ENCODE peak calls at places on chromosomes 16 and 17, in seven cellular contexts. U is heart left ventricle, G is fibroblast of the aortic adventitia, E is IMR-90, K is fibroblast of mammary gland, C is AG10803, X is lower leg skin. W is an unnamed sample.

GRCh38 chr16:54507091-54507490 is 220.5 kb upstream of the IRX3 start:
- DNase-seq in U (no peak), G (peak; percentile 65), E (no peak), K (no peak), C (no peak), X (no peak), W (no peak)

GRCh38 chr17:29789186-29790170 is 140.6 kb downstream of the SSH2 start:
- DNase-seq in U (no peak), G (peak; percentile 49), E (no peak), K (no peak), C (peak; percentile 41), X (peak; percentile 26), W (peak; percentile 39)

GRCh38 chr17:83204230-83204725 is 124.9 kb downstream of the METRNL start:
- DNase-seq in U (no peak), G (no peak), E (no peak), K (no peak), C (peak; percentile 42), X (no peak), W (no peak)

GRCh38 chr16:55577888-55578287 is 11.4 kb downstream of the CAPNS2 start:
- DNase-seq in U (no peak), G (no peak), E (no peak), K (no peak), C (no peak), X (no peak), W (no peak)

GRCh38 chr16:24610421-24610765 is 71.0 kb downstream of the RBBP6 start:
- DNase-seq in U (peak; percentile 8), G (peak; percentile 17), E (peak; percentile 1), K (peak; percentile 27), C (peak; percentile 21), X (no peak), W (peak; percentile 12)

GRCh38 chr16:87472935-87473334 is 19.9 kb downstream of the ZCCHC14 start:
- DNase-seq in U (no peak), G (no peak), E (no peak), K (no peak), C (no peak), X (no peak), W (no peak)

GRCh38 chr17:16215965-16216316 is 607 bp upstream of the NCOR1 start:
- DNase-seq in U (no peak), G (no peak), E (no peak), K (peak; percentile 68), C (peak; percentile 52), X (no peak), W (peak; percentile 29)

GRCh38 chr16:11430601-11431317 is 85.5 kb downstream of the RMI2 start:
- DNase-seq in U (no peak), G (no peak), E (no peak), K (no peak), C (no peak), X (no peak), W (no peak)

GRCh38 chr17:863880-864279 is 81.7 kb downstream of the MRM3 start:
- DNase-seq in U (no peak), G (no peak), E (no peak), K (no peak), C (no peak), X (no peak), W (no peak)

GRCh38 chr17:63700528-63701441 is 860 bp upstream of the LIMD2 start:
- DNase-seq in U (peak; percentile 77), G (no peak), E (peak; percentile 29), K (peak; percentile 59), C (peak; percentile 54), X (no peak), W (no peak)

GRCh38 chr16:48101069-48101674 is 54.6 kb downstream of the ABCC12 start:
- DNase-seq in U (no peak), G (peak; percentile 25), E (no peak), K (no peak), C (no peak), X (no peak), W (peak; percentile 38)

GRCh38 chr16:10114411-10114810 is 67.8 kb downstream of the GRIN2A start:
- DNase-seq in U (no peak), G (no peak), E (no peak), K (peak; percentile 78), C (peak; percentile 69), X (no peak), W (no peak)

GRCh38 chr17:44235583-44235936 is 16.1 kb upstream of the UBTF start:
- DNase-seq in U (no peak), G (peak; percentile 23), E (peak; percentile 73), K (peak; percentile 49), C (no peak), X (no peak), W (peak; percentile 97)

GRCh38 chr16:12467418-12468210 is 336.1 kb downstream of the CPPED1 start:
- DNase-seq in U (no peak), G (no peak), E (no peak), K (no peak), C (no peak), X (no peak), W (no peak)

DNA sequence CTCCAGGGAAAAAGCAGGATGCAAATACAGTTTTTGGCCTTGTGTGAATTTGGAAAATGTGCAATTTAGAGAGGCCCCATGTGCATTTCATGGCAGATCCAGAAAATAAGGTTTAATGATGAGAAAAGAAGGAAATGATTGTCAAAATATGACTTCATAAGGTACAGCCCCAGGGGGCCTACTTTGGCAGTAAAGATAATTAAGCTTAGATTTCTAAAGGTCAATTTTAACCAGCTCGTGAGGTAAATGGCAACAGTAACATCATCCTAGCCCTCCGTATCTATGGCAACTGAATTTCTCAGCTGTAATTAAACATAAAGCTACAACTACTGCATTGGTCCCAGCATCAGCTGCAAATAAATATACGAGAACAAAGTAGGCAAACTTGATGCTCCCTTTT is 30.0 kb upstream of the PRSS54 start:
- DNase-seq in U (no peak), G (no peak), E (no peak), K (no peak), C (no peak), X (no peak), W (no peak)
- H3K4me3 ChIP-seq in U (no peak overlapping the region), G (no peak overlapping the region), E (no peak overlapping the region), K (no peak overlapping the region), C (no peak overlapping the region), X (no peak overlapping the region), W (no peak overlapping the region)

GRCh38 chr16:67017810-67018488 is 11.0 kb upstream of the CBFB start:
- DNase-seq in U (peak; percentile 47), G (peak; percentile 92), E (peak; percentile 95), K (peak; percentile 96), C (peak; percentile 87), X (peak; percentile 68), W (peak; percentile 96)
- TF ChIP-seq CTCF in U (peak; percentile 37), G (peak; percentile 69), E (peak; percentile 89), K (peak; percentile 80), C (peak; percentile 69), X (no peak), W (peak; percentile 88)

GRCh38 chr16:88973007-88973410 is 4.0 kb downstream of the CBFA2T3 start:
- DNase-seq in U (no peak), G (no peak), E (no peak), K (no peak), C (no peak), X (no peak), W (no peak)
- H3K4me3 ChIP-seq in U (no peak overlapping the region), G (no peak overlapping the region), E (no peak overlapping the region), K (no peak overlapping the region), C (no peak overlapping the region), X (no peak overlapping the region), W (no peak overlapping the region)

GRCh38 chr17:77476920-77477805 is 336.4 kb downstream of the SEC14L1 start:
- DNase-seq in U (peak; percentile 73), G (peak; percentile 98), E (peak; percentile 98), K (peak; percentile 99), C (peak; percentile 99), X (peak; percentile 82), W (peak; percentile 94)
- TF ChIP-seq CTCF in U (no peak), G (peak; percentile 35), E (no peak), K (no peak), C (peak; percentile 32), X (no peak), W (no peak)

GRCh38 chr16:68889508-68890150 is 46.3 kb downstream of the TANGO6 start:
- DNase-seq in U (no peak), G (no peak), E (no peak), K (no peak), C (no peak), X (no peak), W (no peak)
- H3K4me3 ChIP-seq in U (no peak overlapping the region), G (no peak overlapping the region), E (no peak overlapping the region), K (no peak overlapping the region), C (no peak overlapping the region), X (no peak overlapping the region), W (no peak overlapping the region)

W was measured in bronchial epithelial cell.